ENCODE peak calls at places on chromosomes 13 and 19, in ten cellular contexts. Z is CD4-positive, CD25-positive, alpha-beta regulatory T cell; D is HS-5; U is heart right ventricle; R is HS-27A; O is activated CD4-positive, alpha-beta T cell treated with anti-CD3 and anti-CD28 coated beads, Interleukin-2, amount 50 U/mL, for 24 hours; X is EL; A is activated T-helper 2 cell treated with anti-CD3 and anti-CD28 coated beads, Interferon-gamma antibody, Interleukin-2, Interleukin-4, amounts not matched to agents 10 μg/mL and 5 μg/mL and 100 μg/mL, durations not matched to agents 14 hours and 24 hours and 36 hours; P is choroid plexus epithelial cell; V is EH. C is an unnamed sample.

GRCh38 chr19:19263886-19264487 is 9.1 kb downstream of the TM6SF2 start:
- DNase-seq in R (no peak), A (no peak), P (no peak), Z (no peak), X (no peak), D (no peak), U (no peak), V (no peak), O (no peak), C (no peak)

GRCh38 chr19:4722671-4723464 is 774 bp downstream of the DPP9 start:
- DNase-seq in A (peak; percentile 30), Z (peak; percentile 68), R (no peak), U (no peak), X (peak; percentile 65), V (peak; percentile 68), D (peak; percentile 65), O (no peak), P (peak; percentile 73), C (peak; percentile 53)

GRCh38 chr19:53101518-53101917 is 1.7 kb downstream of the ZNF160 start:
- DNase-seq in P (peak; percentile 29), R (no peak), U (no peak), D (no peak), O (no peak), X (peak; percentile 48), A (no peak), Z (peak; percentile 13), V (peak; percentile 4), C (peak; percentile 20)

GRCh38 chr13:36382030-36382429 is 35.8 kb upstream of the SPART start:
- DNase-seq in X (no peak), P (no peak), A (no peak), U (no peak), D (no peak), O (no peak), Z (no peak), V (no peak), R (no peak), C (no peak)

GRCh38 chr19:56350416-56351045 is 35.9 kb upstream of the ZSCAN5A start:
- DNase-seq in V (peak; percentile 49), R (no peak), P (peak; percentile 68), X (peak; percentile 43), A (no peak), O (peak; percentile 42), D (no peak), U (no peak), Z (peak; percentile 56), C (peak; percentile 45)

GRCh38 chr19:34712606-34713261 is 21.3 kb upstream of the ZNF181 start:
- DNase-seq in O (peak; percentile 74), U (no peak), V (peak; percentile 79), P (peak; percentile 93), R (peak; percentile 78), Z (peak; percentile 79), A (peak; percentile 33), X (peak; percentile 74), D (peak; percentile 26), C (peak; percentile 65)

GRCh38 chr19:18304194-18304495 is 18.7 kb downstream of the LSM4 start:
- DNase-seq in O (no peak), U (peak; percentile 55), X (no peak), P (no peak), A (no peak), R (no peak), Z (no peak), V (peak; percentile 18), D (no peak), C (no peak)

GRCh38 chr13:24505756-24506155 is 6.8 kb downstream of the PARP4 start:
- DNase-seq in R (no peak), X (no peak), A (no peak), P (no peak), V (no peak), O (no peak), D (no peak), U (no peak), Z (no peak), C (no peak)

GRCh38 chr19:10593820-10594637 is 6.9 kb upstream of the AP1M2 start:
- DNase-seq in P (peak; percentile 29), D (no peak), V (peak; percentile 29), O (no peak), A (no peak), U (no peak), Z (no peak), X (no peak), R (no peak), C (no peak)